ENCODE peak calls at places on chromosomes 4 and X, in seven cellular contexts. B, I, A, Z, E, D and P are unnamed samples.

GRCh38 chr4:69054578-69055200 is 41.6 kb upstream of the UGT2B7 start:
- DNase-seq in E (no peak), I (peak; percentile 60), B (no peak), Z (no peak), A (no peak), D (no peak), P (peak; percentile 95)

GRCh38 chrX:39729834-39730670 is 367.7 kb downstream of the BCOR start:
- DNase-seq in E (no peak), A (peak; percentile 69), B (no peak), Z (no peak), D (no peak), I (no peak), P (no peak)

GRCh38 chrX:40573763-40574162 is 7.0 kb upstream of the ATP6AP2 start:
- DNase-seq in A (no peak), I (no peak), B (no peak), D (no peak), Z (no peak), E (peak; percentile 77), P (peak; percentile 29)

GRCh38 chr4:73205482-73205881 is 53.1 kb downstream of the ANKRD17 start:
- DNase-seq in D (no peak), Z (no peak), B (no peak), A (no peak), E (no peak), I (no peak), P (no peak)

GRCh38 chr4:128450326-128451120 is 162.9 kb upstream of the PGRMC2 start:
- DNase-seq in E (no peak), D (no peak), I (no peak), A (no peak), Z (no peak), B (no peak), P (no peak)

GRCh38 chrX:154019061-154019621 is 561 bp downstream of the IRAK1 start:
- DNase-seq in I (no peak), A (no peak), B (no peak), E (no peak), D (no peak), Z (no peak), P (peak; percentile 23)

GRCh38 chr4:23368081-23368697 is 521.7 kb downstream of the PPARGC1A start:
- DNase-seq in B (no peak), I (no peak), E (no peak), D (no peak), Z (no peak), A (no peak), P (no peak)

GRCh38 chrX:46376246-46376885 is 168.9 kb downstream of the ZNF674 start:
- DNase-seq in D (no peak), E (no peak), I (peak; percentile 17), A (no peak), Z (no peak), B (no peak), P (peak; percentile 71)

GRCh38 chr4:153418581-153418980 is 47.6 kb upstream of the TMEM131L start:
- DNase-seq in E (no peak), B (no peak), D (no peak), A (no peak), Z (no peak), I (no peak), P (no peak)

GRCh38 chr4:26061248-26061986 is 147.4 kb downstream of the SMIM20 start:
- DNase-seq in E (peak; percentile 9), I (no peak), D (no peak), A (no peak), Z (no peak), B (no peak), P (peak; percentile 47)

GRCh38 chrX:153161952-153162351 is 17.1 kb upstream of the MAGEA1 start:
- DNase-seq in Z (no peak), E (no peak), A (no peak), I (no peak), B (no peak), D (no peak), P (no peak)

GRCh38 chrX:38221391-38221929 is 789 bp upstream of the SRPX start:
- DNase-seq in I (no peak), A (no peak), E (no peak), D (no peak), B (no peak), Z (no peak), P (no peak)